ENCODE peak calls at places on chromosomes 1 and 21, in five cellular contexts. W is neural crest cell; V is CD8-positive, alpha-beta T cell; L is hepatocyte; Q is Peyer's patch. X is an unnamed sample.

GRCh38 chr1:100730130-100730529 is 10.6 kb downstream of the VCAM1 start:
- DNase-seq in W (no peak), V (no peak), L (no peak), Q (no peak), X (no peak)

GRCh38 chr1:43279666-43280065 is 5.7 kb downstream of the C1orf210 start:
- DNase-seq in W (no peak), V (no peak), L (no peak), Q (no peak), X (no peak)

GRCh38 chr1:9395031-9395430 is 102.3 kb downstream of the SPSB1 start:
- DNase-seq in W (no peak), V (no peak), L (no peak), Q (no peak), X (no peak)

GRCh38 chr21:46179708-46180078 is 4.6 kb downstream of the SPATC1L start:
- DNase-seq in W (no peak), V (no peak), L (no peak), Q (peak), X (no peak)

GRCh38 chr1:155278689-155279160 is 1.5 kb downstream of the HCN3 start:
- DNase-seq in W (no peak), V (no peak), L (no peak), Q (no peak), X (no peak)

GRCh38 chr1:192550922-192551534 is 24.5 kb upstream of the RGS1 start:
- DNase-seq in W (no peak), V (no peak), L (no peak), Q (no peak), X (no peak)

GRCh38 chr1:9421533-9421873 is 117.8 kb upstream of the SLC25A33 start:
- DNase-seq in W (no peak), V (no peak), L (no peak), Q (no peak), X (no peak)

GRCh38 chr1:56206391-56206790 is 373.0 kb downstream of the PLPP3 start:
- DNase-seq in W (no peak), V (no peak), L (no peak), Q (no peak), X (no peak)

GRCh38 chr1:228838717-228839500 is 103.6 kb downstream of the RHOU start:
- DNase-seq in W (no peak), V (no peak), L (no peak), Q (no peak), X (no peak)

GRCh38 chr1:154324241-154324640 is 1.1 kb upstream of the ATP8B2 start:
- DNase-seq in W (no peak), V (no peak), L (no peak), Q (no peak), X (no peak)

GRCh38 chr1:31866450-31866801 is 50.6 kb upstream of the SPOCD1 start:
- DNase-seq in W (no peak), V (no peak), L (peak), Q (no peak), X (peak)

GRCh38 chr1:25106352-25106751 is 126.0 kb downstream of the SYF2 start:
- DNase-seq in W (no peak), V (no peak), L (no peak), Q (no peak), X (no peak)

GRCh38 chr1:11800756-11801433 is 4.9 kb downstream of the MTHFR start:
- DNase-seq in W (no peak), V (no peak), L (no peak), Q (no peak), X (no peak)

GRCh38 chr1:203465943-203466342 is 9.7 kb upstream of the PRELP start:
- DNase-seq in W (peak), V (no peak), L (no peak), Q (no peak), X (no peak)

GRCh38 chr21:29072873-29073221 is 601 bp downstream of the CCT8 start:
- DNase-seq in W (no peak), V (no peak), L (peak), Q (no peak), X (no peak)

GRCh38 chr1:228464487-228464983 is 22.6 kb upstream of the RNF187 start:
- DNase-seq in W (peak), V (peak), L (peak), Q (peak), X (peak)

GRCh38 chr1:11374079-11374747 is 101.2 kb downstream of the UBIAD1 start:
- DNase-seq in W (no peak), V (no peak), L (no peak), Q (no peak), X (no peak)

GRCh38 chr21:37061926-37062591 is 10.8 kb downstream of the PIGP start:
- DNase-seq in W (no peak), V (no peak), L (no peak), Q (no peak), X (no peak)

GRCh38 chr1:13699510-13699909 is 478 bp upstream of the PRDM2 start:
- DNase-seq in W (no peak), V (peak), L (no peak), Q (no peak), X (no peak)

GRCh38 chr1:192678099-192678498 is 42.2 kb downstream of the RGS13 start:
- DNase-seq in W (no peak), V (no peak), L (no peak), Q (no peak), X (no peak)

DNA sequence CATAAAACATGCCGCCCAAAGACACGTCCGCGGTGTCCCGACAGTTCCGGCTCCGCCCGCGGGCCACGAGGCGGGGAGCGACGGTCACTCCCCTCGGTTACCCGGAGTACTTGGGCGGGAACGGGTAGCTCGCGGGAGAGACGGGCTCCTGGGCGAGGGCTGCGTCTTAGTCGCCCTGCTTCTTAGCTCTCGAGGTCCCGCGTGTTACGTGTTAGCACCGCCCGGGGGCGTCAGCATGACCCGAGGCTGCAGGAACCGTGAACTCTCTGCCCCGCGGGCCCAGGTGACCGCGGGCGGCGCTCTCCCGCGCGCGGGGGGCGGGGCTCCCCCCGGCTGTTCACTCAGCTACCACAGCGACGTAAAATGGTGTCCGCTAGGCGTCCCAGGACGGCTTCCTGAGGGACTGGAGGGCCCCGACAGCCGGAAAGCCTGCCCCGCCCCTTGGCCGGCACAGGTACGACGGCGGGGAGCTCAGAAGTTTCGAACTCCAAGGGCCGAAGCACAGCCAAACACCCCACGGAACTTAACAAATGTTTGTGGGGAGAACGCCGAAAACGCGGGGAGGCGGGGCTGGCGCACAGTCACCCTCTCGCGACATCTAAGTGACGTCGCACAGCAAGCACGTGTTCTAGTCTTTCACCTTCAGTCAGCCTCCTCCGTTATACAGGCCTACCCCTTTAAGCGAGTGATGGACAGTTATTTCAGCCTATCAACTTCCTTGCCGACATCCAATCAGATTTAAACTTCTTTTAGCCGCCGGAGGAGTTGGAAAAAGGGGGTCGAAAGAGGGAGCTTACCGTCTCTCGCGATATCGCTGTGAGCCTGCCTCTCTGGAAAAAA is 757 bp upstream of the RBM15 start:
- DNase-seq in W (peak), V (peak), L (peak), Q (peak), X (peak)
- TF ChIP-seq CTCF in W (peak), V (peak), L (peak), Q (peak), X (peak)

GRCh38 chr1:88013485-88013884 is 670.6 kb upstream of the PKN2 start:
- DNase-seq in W (no peak), V (no peak), L (no peak), Q (no peak), X (no peak)

GRCh38 chr1:88014126-88014525 is 669.9 kb upstream of the PKN2 start:
- DNase-seq in W (no peak), V (no peak), L (no peak), Q (no peak), X (no peak)

DNA sequence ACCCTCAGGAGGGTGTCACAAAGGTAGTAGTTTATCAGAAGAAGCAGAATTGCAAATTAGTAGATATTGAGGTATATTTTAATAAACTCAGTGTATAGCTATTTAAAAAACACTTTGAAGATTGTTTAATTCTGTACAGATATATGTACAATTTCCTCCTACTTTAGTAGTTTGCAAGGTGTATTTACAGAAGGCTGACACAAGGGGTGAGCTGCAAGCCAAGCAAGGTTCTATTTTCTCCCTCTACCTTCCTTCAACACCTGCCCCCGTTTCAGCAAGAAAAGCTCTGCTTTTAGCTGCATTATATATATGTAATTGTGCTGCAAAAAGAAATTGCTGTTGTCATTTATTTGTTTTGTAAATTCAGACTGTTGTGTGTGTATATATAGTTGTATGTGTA is 674.2 kb upstream of the PKN2 start:
- DNase-seq in W (no peak), V (no peak), L (no peak), Q (no peak), X (no peak)
- TF ChIP-seq CTCF in W (peak), V (no peak), L (no peak), Q (no peak), X (no peak)

GRCh38 chr21:32653326-32653901 is 41.2 kb upstream of the CFAP298 start:
- DNase-seq in W (no peak), V (peak), L (peak), Q (no peak), X (peak)
- TF ChIP-seq CTCF in W (peak), V (peak), L (peak), Q (peak), X (peak)

GRCh38 chr1:47424336-47424982 is 8.4 kb downstream of the FOXE3 start:
- DNase-seq in W (peak), V (no peak), L (peak), Q (no peak), X (no peak)
- TF ChIP-seq CTCF in W (peak), V (peak), L (peak), Q (peak), X (peak)

DNA sequence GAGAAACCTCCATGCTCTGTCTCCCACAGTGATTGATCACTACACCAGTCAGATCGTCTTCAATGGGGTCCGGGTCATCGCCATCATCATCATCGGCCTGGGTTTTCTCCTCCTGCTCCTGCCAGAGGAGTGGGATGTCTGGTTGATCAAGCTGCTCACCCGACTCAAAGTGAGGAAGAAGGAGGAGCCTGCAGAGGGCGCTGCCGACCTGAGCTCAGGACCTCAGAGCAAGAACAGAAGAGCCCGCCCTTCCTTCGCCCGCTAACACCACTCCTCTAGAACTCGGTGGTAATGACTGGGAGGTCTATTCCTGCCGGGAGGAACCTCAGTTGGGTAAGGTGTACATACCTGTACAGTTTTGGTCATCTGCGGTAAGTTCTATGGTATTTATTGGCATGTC is 50.3 kb upstream of the COA6 start:
- DNase-seq in W (peak), V (peak), L (peak), Q (peak), X (peak)
- TF ChIP-seq CTCF in W (peak), V (peak), L (peak), Q (peak), X (peak)

DNA sequence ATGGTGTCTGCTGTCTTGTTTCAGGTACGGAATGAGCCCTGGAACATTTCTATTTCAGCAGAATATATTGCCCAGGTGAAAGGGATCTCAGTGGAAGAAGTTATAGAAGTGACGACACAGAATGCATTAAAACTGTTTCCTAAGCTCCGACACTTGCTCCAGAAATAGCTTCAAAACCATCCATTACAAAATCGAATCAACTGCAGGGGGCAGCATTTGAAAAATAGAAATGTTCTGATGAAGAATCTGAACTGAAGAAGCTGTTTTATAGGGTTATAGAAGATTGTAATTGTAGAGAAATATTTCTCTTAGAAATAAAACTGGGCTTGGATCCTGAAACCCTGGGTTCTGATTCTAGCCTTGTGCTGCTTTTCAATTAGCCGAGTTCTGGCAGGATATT is 23.3 kb downstream of the TATDN3 start:
- DNase-seq in W (peak), V (no peak), L (peak), Q (no peak), X (no peak)
- TF ChIP-seq CTCF in W (peak), V (no peak), L (peak), Q (peak), X (peak)